ENCODE peak calls at places on chromosome 5, in nine cellular contexts. E, C, G, I, M, O, R, U and L are unnamed samples.

GRCh38 chr5:159212667-159213462 is 3.5 kb upstream of the RNF145 start:
- DNase-seq in R (no peak), M (no peak), U (no peak), G (no peak), E (no peak), C (no peak), I (no peak), O (no peak), L (no peak)

GRCh38 chr5:80967500-80968181 is 7.5 kb downstream of the RASGRF2 start:
- DNase-seq in M (peak), U (peak), R (peak), O (peak), G (peak), E (no peak), I (peak), C (no peak), L (no peak)

GRCh38 chr5:134073404-134073803 is 41.1 kb upstream of the TCF7 start:
- DNase-seq in M (no peak), R (no peak), C (no peak), E (no peak), G (no peak), U (no peak), O (no peak), I (no peak), L (no peak)

GRCh38 chr5:87574106-87574505 is 161.4 kb upstream of the CCNH start:
- DNase-seq in R (no peak), E (no peak), G (no peak), C (no peak), I (no peak), O (no peak), M (no peak), U (no peak), L (no peak)

GRCh38 chr5:175711031-175711430 is 53.2 kb downstream of the HRH2 start:
- DNase-seq in O (no peak), U (no peak), G (no peak), C (no peak), E (no peak), M (no peak), I (no peak), R (no peak), L (no peak)

GRCh38 chr5:74063821-74064598 is 438.0 kb downstream of the ARHGEF28 start:
- DNase-seq in M (peak), I (peak), U (no peak), O (peak), C (no peak), G (peak), E (no peak), R (peak), L (no peak)

GRCh38 chr5:171978519-171978918 is 27.9 kb downstream of the FBXW11 start:
- DNase-seq in U (no peak), G (no peak), I (no peak), M (no peak), C (no peak), R (no peak), E (no peak), O (no peak), L (no peak)

GRCh38 chr5:138900281-138900965 is 25.3 kb upstream of the LRRTM2 start:
- DNase-seq in M (no peak), R (peak), E (no peak), G (peak), O (peak), U (no peak), C (no peak), I (peak), L (no peak)

GRCh38 chr5:174724484-174725260 is at the start of gene MSX2:
- DNase-seq in E (peak), G (no peak), C (no peak), R (peak), O (peak), I (peak), M (no peak), U (peak), L (peak)

GRCh38 chr5:2914022-2914661 is 162.7 kb upstream of the IRX2 start:
- DNase-seq in E (no peak), M (no peak), C (no peak), G (no peak), R (no peak), I (no peak), O (no peak), U (no peak), L (no peak)

GRCh38 chr5:73370620-73371583 is 77.7 kb downstream of the FOXD1 start:
- DNase-seq in O (no peak), C (no peak), R (peak), U (no peak), M (peak), G (peak), E (no peak), I (peak), L (no peak)

GRCh38 chr5:93831449-93831848 is 90.0 kb upstream of the POU5F2 start:
- DNase-seq in U (no peak), G (peak), E (no peak), C (no peak), O (peak), M (peak), R (peak), I (peak), L (no peak)

GRCh38 chr5:101687630-101688029 is 608.5 kb downstream of the SLCO4C1 start:
- DNase-seq in I (peak), O (no peak), G (no peak), R (peak), M (no peak), U (no peak), C (no peak), E (no peak), L (no peak)

GRCh38 chr5:37248387-37248969 is 698 bp downstream of the CPLANE1 start:
- DNase-seq in E (no peak), R (no peak), O (no peak), M (peak), I (peak), C (no peak), U (no peak), G (no peak), L (no peak)

GRCh38 chr5:17090839-17091238 is 126.6 kb upstream of the BASP1 start:
- DNase-seq in O (no peak), R (no peak), E (no peak), M (no peak), C (no peak), G (no peak), U (no peak), I (no peak), L (no peak)

GRCh38 chr5:147688965-147689364 is 93.6 kb downstream of the JAKMIP2 start:
- DNase-seq in O (peak), C (no peak), R (peak), G (no peak), I (no peak), U (peak), E (peak), M (no peak), L (peak)

GRCh38 chr5:129204525-129204924 is 110.0 kb downstream of the ISOC1 start:
- DNase-seq in E (no peak), M (no peak), C (no peak), I (peak), G (peak), O (no peak), U (no peak), R (no peak), L (no peak)

GRCh38 chr5:117095803-117096332 is 521.2 kb upstream of the SEMA6A start:
- DNase-seq in G (no peak), E (no peak), M (no peak), C (no peak), I (no peak), R (no peak), U (no peak), O (no peak), L (no peak)

GRCh38 chr5:156109317-156110023 is 217.5 kb upstream of the SGCD start:
- DNase-seq in C (no peak), I (no peak), E (no peak), M (no peak), R (no peak), O (no peak), G (no peak), U (no peak), L (no peak)

GRCh38 chr5:126220725-126221124 is 202.5 kb upstream of the GRAMD2B start:
- DNase-seq in M (no peak), I (no peak), E (no peak), C (no peak), R (no peak), O (no peak), G (no peak), U (no peak), L (no peak)

GRCh38 chr5:14202462-14202861 is 59.3 kb downstream of the TRIO start:
- DNase-seq in G (no peak), O (peak), E (no peak), M (no peak), U (no peak), R (peak), I (peak), C (no peak), L (no peak)

GRCh38 chr5:52989781-52990530 is 804 bp downstream of the ITGA2 start:
- DNase-seq in G (no peak), U (peak), C (no peak), I (peak), R (no peak), M (no peak), E (no peak), O (no peak), L (peak)

GRCh38 chr5:108418172-108418571 is 36.3 kb upstream of the FBXL17 start:
- DNase-seq in E (no peak), C (no peak), R (no peak), G (no peak), M (no peak), O (no peak), U (no peak), I (no peak), L (no peak)

GRCh38 chr5:57834829-57835554 is 352.4 kb upstream of the ACTBL2 start:
- DNase-seq in E (no peak), U (no peak), R (peak), C (no peak), I (no peak), M (no peak), G (no peak), O (no peak), L (no peak)

GRCh38 chr5:9069650-9070049 is 476.2 kb downstream of the SEMA5A start:
- DNase-seq in I (no peak), R (peak), G (no peak), C (no peak), E (no peak), M (no peak), O (no peak), U (no peak), L (no peak)

GRCh38 chr5:23655674-23656073 is 148.3 kb downstream of the PRDM9 start:
- DNase-seq in I (no peak), E (no peak), U (no peak), M (no peak), O (no peak), G (no peak), C (no peak), R (no peak), L (no peak)

GRCh38 chr5:43316421-43316820 is 3.2 kb upstream of the HMGCS1 start:
- DNase-seq in C (no peak), U (no peak), R (no peak), I (no peak), M (no peak), O (no peak), E (no peak), G (no peak), L (no peak)

GRCh38 chr5:1001406-1002270 is 7.0 kb upstream of the NKD2 start:
- DNase-seq in U (no peak), C (no peak), R (no peak), O (no peak), I (no peak), M (no peak), G (no peak), E (peak), L (peak)

GRCh38 chr5:34891981-34892380 is 23.3 kb downstream of the RAD1 start:
- DNase-seq in G (peak), O (peak), M (peak), E (no peak), U (no peak), C (no peak), R (peak), I (peak), L (no peak)

GRCh38 chr5:21121213-21121612 is 1133.2 kb upstream of the CDH18 start:
- DNase-seq in G (no peak), I (no peak), R (peak), C (no peak), O (peak), M (no peak), E (no peak), U (no peak), L (no peak)

GRCh38 chr5:89697581-89697980 is 712.0 kb downstream of the CETN3 start:
- DNase-seq in M (no peak), E (no peak), R (no peak), G (no peak), C (no peak), O (no peak), I (no peak), U (no peak), L (no peak)